ENCODE peak calls at places on chromosomes 2 and 18, in six cellular contexts. One of them, this sample, is unnamed.

GRCh38 chr2:39728941-39729351 is 50.1 kb downstream of the THUMPD2 start:
- DNase-seq in suprapubic skin: no peak
- DNase-seq in SK-N-SH: peak
- DNase-seq in GM12878: no peak
- DNase-seq in HCT116: peak
- DNase-seq in stomach: peak
- DNase-seq in this sample: no peak

GRCh38 chr2:78817430-78817829 is 208.1 kb upstream of the REG3G start:
- DNase-seq in suprapubic skin: no peak
- DNase-seq in SK-N-SH: no peak
- DNase-seq in GM12878: no peak
- DNase-seq in stomach: no peak
- DNase-seq in HCT116: no peak
- DNase-seq in this sample: no peak

GRCh38 chr18:37476182-37476581 is 89.4 kb downstream of the CELF4 start:
- DNase-seq in stomach: no peak
- DNase-seq in SK-N-SH: peak
- DNase-seq in HCT116: peak
- DNase-seq in suprapubic skin: no peak
- DNase-seq in GM12878: no peak
- DNase-seq in this sample: no peak

GRCh38 chr2:174631009-174631981 is 33.7 kb upstream of the WIPF1 start:
- DNase-seq in GM12878: no peak
- DNase-seq in SK-N-SH: no peak
- DNase-seq in HCT116: no peak
- DNase-seq in stomach: no peak
- DNase-seq in suprapubic skin: no peak
- DNase-seq in this sample: no peak

GRCh38 chr2:64114063-64114911 is 29.9 kb downstream of the PELI1 start:
- DNase-seq in stomach: no peak
- DNase-seq in GM12878: peak
- DNase-seq in HCT116: no peak
- DNase-seq in SK-N-SH: no peak
- DNase-seq in suprapubic skin: no peak
- DNase-seq in this sample: no peak

GRCh38 chr2:168241746-168242145 is 5.6 kb downstream of the STK39 start:
- DNase-seq in GM12878: no peak
- DNase-seq in suprapubic skin: no peak
- DNase-seq in stomach: no peak
- DNase-seq in HCT116: no peak
- DNase-seq in SK-N-SH: no peak
- DNase-seq in this sample: no peak

GRCh38 chr2:52933878-52934277 is 833.7 kb upstream of the CHAC2 start:
- DNase-seq in GM12878: no peak
- DNase-seq in suprapubic skin: no peak
- DNase-seq in HCT116: no peak
- DNase-seq in SK-N-SH: no peak
- DNase-seq in stomach: no peak
- DNase-seq in this sample: no peak

GRCh38 chr2:114192362-114192761 is 250.1 kb upstream of the DPP10 start:
- DNase-seq in stomach: no peak
- DNase-seq in SK-N-SH: no peak
- DNase-seq in GM12878: no peak
- DNase-seq in suprapubic skin: no peak
- DNase-seq in HCT116: no peak
- DNase-seq in this sample: no peak

GRCh38 chr2:75870654-75871137 is 160.0 kb upstream of the GCFC2 start:
- DNase-seq in HCT116: no peak
- DNase-seq in stomach: no peak
- DNase-seq in SK-N-SH: no peak
- DNase-seq in suprapubic skin: no peak
- DNase-seq in GM12878: no peak
- DNase-seq in this sample: no peak

GRCh38 chr2:121450301-121450700 is 80.4 kb upstream of the RNU4ATAC start:
- DNase-seq in stomach: no peak
- DNase-seq in HCT116: no peak
- DNase-seq in SK-N-SH: no peak
- DNase-seq in suprapubic skin: no peak
- DNase-seq in GM12878: no peak
- DNase-seq in this sample: no peak

GRCh38 chr18:35688757-35689156 is 107.2 kb downstream of the GALNT1 start:
- DNase-seq in stomach: no peak
- DNase-seq in suprapubic skin: no peak
- DNase-seq in SK-N-SH: no peak
- DNase-seq in HCT116: no peak
- DNase-seq in GM12878: peak
- DNase-seq in this sample: no peak

DNA sequence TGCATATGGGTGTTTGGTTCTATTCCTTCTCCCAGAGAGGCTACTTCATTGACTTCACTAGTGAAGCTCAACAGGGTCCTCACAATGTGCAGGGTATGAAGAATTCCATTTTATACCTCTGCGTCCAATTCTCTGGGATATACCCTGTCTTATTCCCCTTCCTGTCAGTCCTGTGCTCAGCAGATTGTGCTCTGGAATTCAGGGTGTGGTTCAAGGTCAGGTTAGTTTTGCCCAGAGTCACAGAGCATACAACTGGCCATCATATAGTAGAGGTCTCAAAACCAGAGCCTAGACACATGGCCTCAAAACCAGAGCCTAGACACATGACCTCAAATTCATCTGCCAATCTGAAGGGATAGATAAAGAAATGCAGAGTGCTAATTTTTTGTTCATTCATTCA is 38.8 kb upstream of the VIT start:
- DNase-seq in stomach: no peak
- DNase-seq in HCT116: no peak
- DNase-seq in suprapubic skin: no peak
- DNase-seq in GM12878: no peak
- DNase-seq in SK-N-SH: no peak
- DNase-seq in this sample: no peak
- H3K4me3 ChIP-seq in stomach: no peak
- H3K4me3 ChIP-seq in HCT116: no peak
- H3K4me3 ChIP-seq in suprapubic skin: no peak
- H3K4me3 ChIP-seq in GM12878: no peak
- H3K4me3 ChIP-seq in SK-N-SH: no peak
- H3K4me3 ChIP-seq in this sample: no peak

GRCh38 chr2:241637233-241638062 is at the start of gene ATG4B:
- DNase-seq in HCT116: peak
- DNase-seq in SK-N-SH: peak
- DNase-seq in stomach: peak
- DNase-seq in suprapubic skin: peak
- DNase-seq in GM12878: peak
- DNase-seq in this sample: peak
- TF ChIP-seq CTCF in HCT116: no peak
- TF ChIP-seq CTCF in SK-N-SH: no peak
- TF ChIP-seq CTCF in stomach: no peak
- TF ChIP-seq CTCF in suprapubic skin: no peak
- TF ChIP-seq CTCF in GM12878: no peak
- TF ChIP-seq CTCF in this sample: no peak

DNA sequence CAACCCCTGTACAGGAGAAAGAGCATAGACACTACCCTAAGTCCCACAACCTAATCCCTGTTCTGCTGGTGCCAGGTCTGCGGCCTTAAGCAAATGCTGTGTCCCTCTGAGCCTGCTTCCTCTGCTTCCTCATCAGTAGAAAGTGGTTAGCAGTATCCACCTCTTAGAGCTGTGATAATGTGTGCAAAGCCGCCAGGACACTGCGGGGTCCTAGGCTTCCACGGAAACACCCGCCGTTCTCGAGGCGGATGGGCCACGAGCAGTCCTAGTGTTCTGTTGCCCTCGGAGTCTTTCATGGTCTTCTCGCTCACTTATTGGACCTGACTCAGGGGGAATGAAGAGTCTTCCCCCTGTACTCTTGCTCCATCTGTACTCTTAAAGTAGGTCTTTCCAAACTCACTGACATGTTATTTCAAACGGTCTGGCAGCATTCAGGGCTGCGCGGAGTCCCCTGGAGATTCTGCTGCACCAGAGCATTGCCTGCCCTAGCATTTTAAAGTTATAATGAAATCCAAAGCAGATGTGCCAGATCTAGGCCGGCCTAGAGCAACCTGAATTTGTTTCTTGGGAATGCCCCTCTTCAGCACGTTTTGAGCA is 107.2 kb upstream of the ZNF236 start:
- DNase-seq in GM12878: no peak
- DNase-seq in suprapubic skin: no peak
- DNase-seq in stomach: no peak
- DNase-seq in HCT116: no peak
- DNase-seq in SK-N-SH: no peak
- DNase-seq in this sample: no peak
- TF ChIP-seq POLR2AphosphoS5 in GM12878: no peak
- TF ChIP-seq POLR2AphosphoS5 in suprapubic skin: no peak
- TF ChIP-seq POLR2AphosphoS5 in stomach: no peak
- TF ChIP-seq POLR2AphosphoS5 in HCT116: no peak
- TF ChIP-seq POLR2AphosphoS5 in SK-N-SH: no peak
- TF ChIP-seq POLR2AphosphoS5 in this sample: no peak

DNA sequence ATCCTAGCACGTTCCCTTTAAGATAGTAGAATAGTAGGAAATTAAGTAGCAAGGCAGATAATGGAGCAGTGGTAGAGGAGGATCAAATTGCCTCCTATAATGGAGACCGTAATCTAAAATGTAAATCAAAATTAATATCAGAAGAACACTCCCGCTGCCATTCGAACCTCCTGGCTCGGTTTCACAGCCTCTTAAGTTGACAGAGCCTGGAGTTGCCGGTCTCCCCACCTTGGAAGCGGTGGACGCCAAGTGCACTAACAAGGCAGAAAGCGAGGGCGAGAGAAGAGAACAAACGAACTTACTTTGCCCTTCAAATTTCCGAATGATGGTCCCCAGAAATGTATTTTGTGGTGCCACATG is 446 bp downstream of the KCNH7 start:
- DNase-seq in HCT116: no peak
- DNase-seq in stomach: no peak
- DNase-seq in SK-N-SH: no peak
- DNase-seq in GM12878: no peak
- DNase-seq in suprapubic skin: no peak
- DNase-seq in this sample: no peak
- H3K4me3 ChIP-seq in HCT116: no peak
- H3K4me3 ChIP-seq in stomach: peak
- H3K4me3 ChIP-seq in SK-N-SH: peak
- H3K4me3 ChIP-seq in GM12878: no peak
- H3K4me3 ChIP-seq in suprapubic skin: no peak
- H3K4me3 ChIP-seq in this sample: no peak

GRCh38 chr18:21897811-21898210 is 157.2 kb downstream of the MIB1 start:
- DNase-seq in HCT116: peak
- DNase-seq in stomach: peak
- DNase-seq in GM12878: no peak
- DNase-seq in suprapubic skin: no peak
- DNase-seq in SK-N-SH: peak
- DNase-seq in this sample: peak
- TF ChIP-seq CTCF in HCT116: peak
- TF ChIP-seq CTCF in stomach: no peak
- TF ChIP-seq CTCF in GM12878: peak
- TF ChIP-seq CTCF in suprapubic skin: peak
- TF ChIP-seq CTCF in SK-N-SH: peak
- TF ChIP-seq CTCF in this sample: peak

DNA sequence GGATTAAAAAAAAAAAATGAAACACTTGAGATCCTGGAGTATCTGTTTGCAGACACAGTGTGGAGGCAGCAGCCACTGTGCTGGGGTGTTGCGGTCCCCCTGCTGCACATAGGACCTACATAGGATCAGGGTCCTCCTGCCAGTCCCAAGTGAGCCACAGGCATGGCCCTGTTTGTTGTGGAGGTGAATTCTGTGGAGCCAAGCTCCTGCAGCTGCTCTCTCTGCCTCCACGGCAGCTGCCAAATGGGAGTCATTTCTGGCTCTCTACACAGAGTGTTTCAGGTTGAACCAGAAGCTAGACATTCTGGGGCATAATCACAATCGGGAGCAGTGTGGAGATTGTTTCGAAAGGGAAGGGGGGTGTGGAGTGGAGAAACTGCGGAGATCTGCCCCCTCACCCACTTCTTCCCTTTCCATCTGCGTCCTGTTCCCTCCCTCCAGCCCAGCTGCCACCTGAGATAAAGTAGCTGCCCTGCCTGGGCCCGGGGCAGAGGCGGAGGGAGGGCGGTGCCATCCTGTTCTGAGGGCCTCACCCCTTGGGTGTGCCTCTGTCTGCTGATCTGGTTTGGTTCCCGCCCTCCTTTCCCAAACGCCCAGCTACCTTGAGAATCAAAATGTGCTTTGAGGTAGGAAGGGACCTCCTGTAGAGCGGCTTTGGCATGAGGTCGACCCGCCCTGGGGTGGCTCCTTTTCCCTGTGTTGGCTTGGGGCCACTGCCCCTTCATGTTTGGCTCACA is 139.4 kb downstream of the WDSUB1 start:
- DNase-seq in GM12878: no peak
- DNase-seq in stomach: peak
- DNase-seq in suprapubic skin: peak
- DNase-seq in SK-N-SH: no peak
- DNase-seq in HCT116: peak
- DNase-seq in this sample: peak
- TF ChIP-seq POLR2AphosphoS5 in GM12878: no peak
- TF ChIP-seq POLR2AphosphoS5 in stomach: no peak
- TF ChIP-seq POLR2AphosphoS5 in suprapubic skin: no peak
- TF ChIP-seq POLR2AphosphoS5 in SK-N-SH: no peak
- TF ChIP-seq POLR2AphosphoS5 in HCT116: no peak
- TF ChIP-seq POLR2AphosphoS5 in this sample: no peak

GRCh38 chr2:237693281-237694039 is 66.1 kb downstream of the LRRFIP1 start:
- DNase-seq in SK-N-SH: no peak
- DNase-seq in stomach: no peak
- DNase-seq in suprapubic skin: peak
- DNase-seq in GM12878: no peak
- DNase-seq in HCT116: no peak
- DNase-seq in this sample: no peak

GRCh38 chr2:237692601-237693079 is 65.3 kb downstream of the LRRFIP1 start:
- DNase-seq in suprapubic skin: peak
- DNase-seq in HCT116: no peak
- DNase-seq in SK-N-SH: peak
- DNase-seq in stomach: no peak
- DNase-seq in GM12878: no peak
- DNase-seq in this sample: no peak

GRCh38 chr2:237689569-237690131 is 62.3 kb downstream of the LRRFIP1 start:
- DNase-seq in HCT116: no peak
- DNase-seq in stomach: peak
- DNase-seq in suprapubic skin: peak
- DNase-seq in SK-N-SH: no peak
- DNase-seq in GM12878: no peak
- DNase-seq in this sample: no peak

GRCh38 chr2:237691908-237692600 is 64.7 kb downstream of the LRRFIP1 start:
- DNase-seq in SK-N-SH: peak
- DNase-seq in stomach: peak
- DNase-seq in suprapubic skin: peak
- DNase-seq in GM12878: no peak
- DNase-seq in HCT116: peak
- DNase-seq in this sample: peak

GRCh38 chr2:237691200-237691907 is 64.0 kb downstream of the LRRFIP1 start:
- DNase-seq in suprapubic skin: no peak
- DNase-seq in SK-N-SH: no peak
- DNase-seq in HCT116: no peak
- DNase-seq in GM12878: no peak
- DNase-seq in stomach: no peak
- DNase-seq in this sample: no peak
- H3K4me3 ChIP-seq in suprapubic skin: peak
- H3K4me3 ChIP-seq in SK-N-SH: peak
- H3K4me3 ChIP-seq in HCT116: peak
- H3K4me3 ChIP-seq in GM12878: peak
- H3K4me3 ChIP-seq in stomach: peak
- H3K4me3 ChIP-seq in this sample: peak